ENCODE peak calls at places on chromosomes 12 and 14, in ten cellular contexts. One of them, this sample, is unnamed.

GRCh38 chr12:108324678-108325358 is 14.3 kb downstream of the CMKLR1 start:
- DNase-seq in AG04450: no peak
- DNase-seq in MV-4-11: peak; percentile 77
- DNase-seq in NCI-H69: no peak
- DNase-seq in astrocyte of the spinal cord: no peak
- DNase-seq in NCI-H345: no peak
- DNase-seq in activated T-helper 1 cell treated with Interleukin-2 at 50 U/mL for 16 hours: no peak
- DNase-seq in glomerular endothelial cell: no peak
- DNase-seq in NCI-H1436: no peak
- DNase-seq in activated T-cell treated with anti-CD3 and anti-CD28 coated beads, Interleukin-2, amount 50 U/mL, for 4 hours: no peak
- DNase-seq in this sample: no peak

GRCh38 chr12:60070541-60070940 is 474.7 kb downstream of the SLC16A7 start:
- DNase-seq in activated T-helper 1 cell treated with Interleukin-2 at 50 U/mL for 16 hours: no peak
- DNase-seq in NCI-H345: no peak
- DNase-seq in NCI-H69: no peak
- DNase-seq in activated T-cell treated with anti-CD3 and anti-CD28 coated beads, Interleukin-2, amount 50 U/mL, for 4 hours: no peak
- DNase-seq in MV-4-11: no peak
- DNase-seq in NCI-H1436: no peak
- DNase-seq in glomerular endothelial cell: no peak
- DNase-seq in astrocyte of the spinal cord: no peak
- DNase-seq in AG04450: no peak
- DNase-seq in this sample: no peak

GRCh38 chr12:28611501-28611900 is 421.2 kb downstream of the CCDC91 start:
- DNase-seq in AG04450: no peak
- DNase-seq in MV-4-11: no peak
- DNase-seq in NCI-H345: no peak
- DNase-seq in NCI-H1436: no peak
- DNase-seq in astrocyte of the spinal cord: no peak
- DNase-seq in glomerular endothelial cell: no peak
- DNase-seq in activated T-cell treated with anti-CD3 and anti-CD28 coated beads, Interleukin-2, amount 50 U/mL, for 4 hours: no peak
- DNase-seq in activated T-helper 1 cell treated with Interleukin-2 at 50 U/mL for 16 hours: no peak
- DNase-seq in NCI-H69: no peak
- DNase-seq in this sample: no peak

GRCh38 chr14:53493310-53493709 is 340.2 kb upstream of the DDHD1 start:
- DNase-seq in NCI-H345: no peak
- DNase-seq in MV-4-11: no peak
- DNase-seq in AG04450: no peak
- DNase-seq in NCI-H69: no peak
- DNase-seq in NCI-H1436: no peak
- DNase-seq in astrocyte of the spinal cord: no peak
- DNase-seq in activated T-helper 1 cell treated with Interleukin-2 at 50 U/mL for 16 hours: no peak
- DNase-seq in glomerular endothelial cell: no peak
- DNase-seq in activated T-cell treated with anti-CD3 and anti-CD28 coated beads, Interleukin-2, amount 50 U/mL, for 4 hours: no peak
- DNase-seq in this sample: no peak

GRCh38 chr14:68662395-68662794 is 130.5 kb downstream of the ZFP36L1 start:
- DNase-seq in NCI-H69: no peak
- DNase-seq in NCI-H1436: no peak
- DNase-seq in astrocyte of the spinal cord: no peak
- DNase-seq in NCI-H345: no peak
- DNase-seq in AG04450: no peak
- DNase-seq in glomerular endothelial cell: no peak
- DNase-seq in MV-4-11: no peak
- DNase-seq in activated T-cell treated with anti-CD3 and anti-CD28 coated beads, Interleukin-2, amount 50 U/mL, for 4 hours: no peak
- DNase-seq in activated T-helper 1 cell treated with Interleukin-2 at 50 U/mL for 16 hours: no peak
- DNase-seq in this sample: no peak

GRCh38 chr14:97491697-97492096 is 694.5 kb downstream of the VRK1 start:
- DNase-seq in NCI-H69: peak; percentile 62
- DNase-seq in glomerular endothelial cell: no peak
- DNase-seq in activated T-cell treated with anti-CD3 and anti-CD28 coated beads, Interleukin-2, amount 50 U/mL, for 4 hours: no peak
- DNase-seq in NCI-H1436: no peak
- DNase-seq in astrocyte of the spinal cord: no peak
- DNase-seq in AG04450: no peak
- DNase-seq in activated T-helper 1 cell treated with Interleukin-2 at 50 U/mL for 16 hours: no peak
- DNase-seq in MV-4-11: no peak
- DNase-seq in NCI-H345: no peak
- DNase-seq in this sample: no peak

GRCh38 chr12:51351913-51352532 is 5.5 kb upstream of the CELA1 start:
- DNase-seq in activated T-helper 1 cell treated with Interleukin-2 at 50 U/mL for 16 hours: peak; percentile 18
- DNase-seq in activated T-cell treated with anti-CD3 and anti-CD28 coated beads, Interleukin-2, amount 50 U/mL, for 4 hours: peak; percentile 23
- DNase-seq in NCI-H69: peak; percentile 85
- DNase-seq in AG04450: peak; percentile 30
- DNase-seq in NCI-H345: peak; percentile 43
- DNase-seq in NCI-H1436: peak; percentile 13
- DNase-seq in glomerular endothelial cell: no peak
- DNase-seq in MV-4-11: peak; percentile 35
- DNase-seq in astrocyte of the spinal cord: peak; percentile 65
- DNase-seq in this sample: peak; percentile 19

GRCh38 chr12:93786669-93787397 is 109.7 kb downstream of the CRADD start:
- DNase-seq in AG04450: no peak
- DNase-seq in glomerular endothelial cell: no peak
- DNase-seq in MV-4-11: no peak
- DNase-seq in astrocyte of the spinal cord: peak; percentile 45
- DNase-seq in activated T-cell treated with anti-CD3 and anti-CD28 coated beads, Interleukin-2, amount 50 U/mL, for 4 hours: no peak
- DNase-seq in NCI-H1436: no peak
- DNase-seq in NCI-H69: no peak
- DNase-seq in activated T-helper 1 cell treated with Interleukin-2 at 50 U/mL for 16 hours: no peak
- DNase-seq in NCI-H345: no peak
- DNase-seq in this sample: no peak

GRCh38 chr12:45014396-45014795 is 36.5 kb downstream of the DBX2 start:
- DNase-seq in MV-4-11: no peak
- DNase-seq in NCI-H1436: no peak
- DNase-seq in activated T-cell treated with anti-CD3 and anti-CD28 coated beads, Interleukin-2, amount 50 U/mL, for 4 hours: no peak
- DNase-seq in glomerular endothelial cell: no peak
- DNase-seq in NCI-H69: no peak
- DNase-seq in AG04450: no peak
- DNase-seq in astrocyte of the spinal cord: no peak
- DNase-seq in NCI-H345: no peak
- DNase-seq in activated T-helper 1 cell treated with Interleukin-2 at 50 U/mL for 16 hours: no peak
- DNase-seq in this sample: no peak

GRCh38 chr12:19779393-19780056 is 340.2 kb downstream of the AEBP2 start:
- DNase-seq in activated T-cell treated with anti-CD3 and anti-CD28 coated beads, Interleukin-2, amount 50 U/mL, for 4 hours: no peak
- DNase-seq in AG04450: no peak
- DNase-seq in NCI-H1436: no peak
- DNase-seq in glomerular endothelial cell: no peak
- DNase-seq in astrocyte of the spinal cord: peak; percentile 48
- DNase-seq in NCI-H345: no peak
- DNase-seq in NCI-H69: no peak
- DNase-seq in activated T-helper 1 cell treated with Interleukin-2 at 50 U/mL for 16 hours: no peak
- DNase-seq in MV-4-11: no peak
- DNase-seq in this sample: no peak

GRCh38 chr12:68074294-68075027 is 85.1 kb downstream of the IFNG start:
- DNase-seq in NCI-H345: no peak
- DNase-seq in MV-4-11: no peak
- DNase-seq in NCI-H1436: no peak
- DNase-seq in activated T-helper 1 cell treated with Interleukin-2 at 50 U/mL for 16 hours: no peak
- DNase-seq in glomerular endothelial cell: no peak
- DNase-seq in NCI-H69: no peak
- DNase-seq in astrocyte of the spinal cord: no peak
- DNase-seq in AG04450: no peak
- DNase-seq in activated T-cell treated with anti-CD3 and anti-CD28 coated beads, Interleukin-2, amount 50 U/mL, for 4 hours: no peak
- DNase-seq in this sample: no peak

GRCh38 chr12:10505620-10506019 is at the start of gene EIF2S3B:
- DNase-seq in glomerular endothelial cell: no peak
- DNase-seq in astrocyte of the spinal cord: no peak
- DNase-seq in NCI-H345: no peak
- DNase-seq in NCI-H1436: no peak
- DNase-seq in activated T-cell treated with anti-CD3 and anti-CD28 coated beads, Interleukin-2, amount 50 U/mL, for 4 hours: no peak
- DNase-seq in activated T-helper 1 cell treated with Interleukin-2 at 50 U/mL for 16 hours: no peak
- DNase-seq in AG04450: no peak
- DNase-seq in MV-4-11: no peak
- DNase-seq in NCI-H69: no peak
- DNase-seq in this sample: no peak

GRCh38 chr12:132784580-132784979 is 22.9 kb upstream of the ANKLE2 start:
- DNase-seq in glomerular endothelial cell: no peak
- DNase-seq in AG04450: no peak
- DNase-seq in NCI-H345: no peak
- DNase-seq in NCI-H1436: no peak
- DNase-seq in astrocyte of the spinal cord: no peak
- DNase-seq in NCI-H69: no peak
- DNase-seq in activated T-helper 1 cell treated with Interleukin-2 at 50 U/mL for 16 hours: no peak
- DNase-seq in MV-4-11: no peak
- DNase-seq in activated T-cell treated with anti-CD3 and anti-CD28 coated beads, Interleukin-2, amount 50 U/mL, for 4 hours: no peak
- DNase-seq in this sample: no peak

GRCh38 chr12:124466200-124467128 is 100.9 kb downstream of the NCOR2 start:
- DNase-seq in glomerular endothelial cell: no peak
- DNase-seq in astrocyte of the spinal cord: peak; percentile 75
- DNase-seq in AG04450: no peak
- DNase-seq in NCI-H345: peak; percentile 37
- DNase-seq in NCI-H1436: no peak
- DNase-seq in activated T-cell treated with anti-CD3 and anti-CD28 coated beads, Interleukin-2, amount 50 U/mL, for 4 hours: peak; percentile 82
- DNase-seq in activated T-helper 1 cell treated with Interleukin-2 at 50 U/mL for 16 hours: peak; percentile 86
- DNase-seq in NCI-H69: no peak
- DNase-seq in MV-4-11: peak; percentile 93
- DNase-seq in this sample: peak; percentile 89

GRCh38 chr12:43113616-43114015 is 438.4 kb downstream of the ADAMTS20 start:
- DNase-seq in NCI-H345: no peak
- DNase-seq in NCI-H69: no peak
- DNase-seq in astrocyte of the spinal cord: no peak
- DNase-seq in glomerular endothelial cell: no peak
- DNase-seq in AG04450: no peak
- DNase-seq in activated T-cell treated with anti-CD3 and anti-CD28 coated beads, Interleukin-2, amount 50 U/mL, for 4 hours: no peak
- DNase-seq in activated T-helper 1 cell treated with Interleukin-2 at 50 U/mL for 16 hours: no peak
- DNase-seq in NCI-H1436: no peak
- DNase-seq in MV-4-11: no peak
- DNase-seq in this sample: no peak

GRCh38 chr12:116916122-116916521 is 5.4 kb downstream of the FBXW8 start:
- DNase-seq in glomerular endothelial cell: no peak
- DNase-seq in activated T-cell treated with anti-CD3 and anti-CD28 coated beads, Interleukin-2, amount 50 U/mL, for 4 hours: no peak
- DNase-seq in NCI-H1436: no peak
- DNase-seq in NCI-H69: no peak
- DNase-seq in MV-4-11: no peak
- DNase-seq in AG04450: no peak
- DNase-seq in astrocyte of the spinal cord: peak; percentile 35
- DNase-seq in activated T-helper 1 cell treated with Interleukin-2 at 50 U/mL for 16 hours: no peak
- DNase-seq in NCI-H345: no peak
- DNase-seq in this sample: no peak

GRCh38 chr12:85627584-85627983 is 208.6 kb downstream of the RASSF9 start:
- DNase-seq in MV-4-11: no peak
- DNase-seq in AG04450: peak; percentile 33
- DNase-seq in astrocyte of the spinal cord: peak; percentile 53
- DNase-seq in activated T-helper 1 cell treated with Interleukin-2 at 50 U/mL for 16 hours: no peak
- DNase-seq in NCI-H69: peak; percentile 58
- DNase-seq in activated T-cell treated with anti-CD3 and anti-CD28 coated beads, Interleukin-2, amount 50 U/mL, for 4 hours: no peak
- DNase-seq in glomerular endothelial cell: no peak
- DNase-seq in NCI-H345: no peak
- DNase-seq in NCI-H1436: no peak
- DNase-seq in this sample: no peak

GRCh38 chr12:64968989-64969819 is 144.8 kb downstream of the TBC1D30 start:
- DNase-seq in activated T-helper 1 cell treated with Interleukin-2 at 50 U/mL for 16 hours: no peak
- DNase-seq in MV-4-11: peak; percentile 31
- DNase-seq in NCI-H69: no peak
- DNase-seq in astrocyte of the spinal cord: peak; percentile 61
- DNase-seq in NCI-H345: no peak
- DNase-seq in activated T-cell treated with anti-CD3 and anti-CD28 coated beads, Interleukin-2, amount 50 U/mL, for 4 hours: no peak
- DNase-seq in NCI-H1436: no peak
- DNase-seq in glomerular endothelial cell: no peak
- DNase-seq in AG04450: peak; percentile 23
- DNase-seq in this sample: no peak

GRCh38 chr12:130573235-130573634 is 142.9 kb downstream of the RIMBP2 start:
- DNase-seq in NCI-H345: no peak
- DNase-seq in glomerular endothelial cell: no peak
- DNase-seq in MV-4-11: no peak
- DNase-seq in astrocyte of the spinal cord: no peak
- DNase-seq in activated T-helper 1 cell treated with Interleukin-2 at 50 U/mL for 16 hours: no peak
- DNase-seq in activated T-cell treated with anti-CD3 and anti-CD28 coated beads, Interleukin-2, amount 50 U/mL, for 4 hours: no peak
- DNase-seq in NCI-H69: no peak
- DNase-seq in NCI-H1436: no peak
- DNase-seq in AG04450: no peak
- DNase-seq in this sample: no peak

GRCh38 chr14:24921903-24922302 is 128.0 kb downstream of the STXBP6 start:
- DNase-seq in AG04450: no peak
- DNase-seq in activated T-cell treated with anti-CD3 and anti-CD28 coated beads, Interleukin-2, amount 50 U/mL, for 4 hours: no peak
- DNase-seq in astrocyte of the spinal cord: peak; percentile 24
- DNase-seq in NCI-H345: no peak
- DNase-seq in glomerular endothelial cell: no peak
- DNase-seq in MV-4-11: no peak
- DNase-seq in activated T-helper 1 cell treated with Interleukin-2 at 50 U/mL for 16 hours: no peak
- DNase-seq in NCI-H69: no peak
- DNase-seq in NCI-H1436: no peak
- DNase-seq in this sample: no peak

GRCh38 chr14:67263499-67264149 is 22.4 kb downstream of the PALS1 start:
- DNase-seq in AG04450: peak; percentile 55
- DNase-seq in activated T-helper 1 cell treated with Interleukin-2 at 50 U/mL for 16 hours: no peak
- DNase-seq in NCI-H69: no peak
- DNase-seq in NCI-H345: no peak
- DNase-seq in astrocyte of the spinal cord: peak; percentile 78
- DNase-seq in glomerular endothelial cell: no peak
- DNase-seq in activated T-cell treated with anti-CD3 and anti-CD28 coated beads, Interleukin-2, amount 50 U/mL, for 4 hours: no peak
- DNase-seq in MV-4-11: no peak
- DNase-seq in NCI-H1436: no peak
- DNase-seq in this sample: no peak

This sample was measured in CD4-positive, alpha-beta T cell.